ENCODE peak calls at places on chromosome 17, in four cellular contexts. One of them, this sample, is unnamed.

GRCh38 chr17:2179615-2180295 is 123.8 kb downstream of the SMG6 start:
- DNase-seq in thoracic aorta: peak; percentile 60
- DNase-seq in uterus: peak; percentile 89
- DNase-seq in fibroblast of villous mesenchyme: peak; percentile 100
- DNase-seq in this sample: peak; percentile 99

GRCh38 chr17:9217151-9218067 is 196.1 kb downstream of the NTN1 start:
- DNase-seq in uterus: no peak
- DNase-seq in thoracic aorta: no peak
- DNase-seq in fibroblast of villous mesenchyme: peak; percentile 66
- DNase-seq in this sample: peak; percentile 83

GRCh38 chr17:42751628-42752027 is 6.8 kb upstream of the EZH1 start:
- DNase-seq in fibroblast of villous mesenchyme: peak; percentile 52
- DNase-seq in thoracic aorta: no peak
- DNase-seq in uterus: no peak
- DNase-seq in this sample: peak; percentile 68

GRCh38 chr17:36892112-36892838 is 45.0 kb upstream of the LHX1 start:
- DNase-seq in fibroblast of villous mesenchyme: no peak
- DNase-seq in uterus: no peak
- DNase-seq in thoracic aorta: no peak
- DNase-seq in this sample: no peak

GRCh38 chr17:42917236-42917603 is 16.6 kb downstream of the G6PC1 start:
- DNase-seq in thoracic aorta: no peak
- DNase-seq in fibroblast of villous mesenchyme: no peak
- DNase-seq in uterus: no peak
- DNase-seq in this sample: no peak

GRCh38 chr17:68061512-68062313 is 26.2 kb downstream of the KPNA2 start:
- DNase-seq in thoracic aorta: no peak
- DNase-seq in uterus: no peak
- DNase-seq in fibroblast of villous mesenchyme: peak; percentile 27
- DNase-seq in this sample: peak; percentile 17

GRCh38 chr17:7215652-7216139 is 3.9 kb downstream of the DLG4 start:
- DNase-seq in fibroblast of villous mesenchyme: peak; percentile 20
- DNase-seq in thoracic aorta: no peak
- DNase-seq in uterus: no peak
- DNase-seq in this sample: no peak

GRCh38 chr17:71975331-71975801 is 145.5 kb upstream of the SOX9 start:
- DNase-seq in fibroblast of villous mesenchyme: peak; percentile 16
- DNase-seq in uterus: peak; percentile 38
- DNase-seq in thoracic aorta: peak; percentile 9
- DNase-seq in this sample: peak; percentile 46

GRCh38 chr17:58192612-58193011 is at the start of gene EPX:
- DNase-seq in uterus: no peak
- DNase-seq in fibroblast of villous mesenchyme: no peak
- DNase-seq in thoracic aorta: no peak
- DNase-seq in this sample: no peak

GRCh38 chr17:64707077-64707591 is 45.0 kb upstream of the SMURF2 start:
- DNase-seq in thoracic aorta: peak; percentile 86
- DNase-seq in fibroblast of villous mesenchyme: peak; percentile 99
- DNase-seq in uterus: peak; percentile 79
- DNase-seq in this sample: peak; percentile 93

GRCh38 chr17:42403150-42403549 is 14.9 kb upstream of the STAT3 start:
- DNase-seq in fibroblast of villous mesenchyme: no peak
- DNase-seq in uterus: no peak
- DNase-seq in thoracic aorta: no peak
- DNase-seq in this sample: no peak

GRCh38 chr17:19727466-19728113 is 11.2 kb upstream of the SLC47A2 start:
- DNase-seq in uterus: peak; percentile 73
- DNase-seq in thoracic aorta: peak; percentile 31
- DNase-seq in fibroblast of villous mesenchyme: peak; percentile 92
- DNase-seq in this sample: peak; percentile 94

GRCh38 chr17:62030264-62030663 is 34.8 kb downstream of the MED13 start:
- DNase-seq in thoracic aorta: no peak
- DNase-seq in fibroblast of villous mesenchyme: no peak
- DNase-seq in uterus: no peak
- DNase-seq in this sample: no peak
- H3K4me3 ChIP-seq in thoracic aorta: no peak overlapping the region
- H3K4me3 ChIP-seq in fibroblast of villous mesenchyme: no peak overlapping the region
- H3K4me3 ChIP-seq in uterus: no peak overlapping the region
- H3K4me3 ChIP-seq in this sample: no peak overlapping the region

GRCh38 chr17:5929721-5930120 is 140.5 kb upstream of the WSCD1 start:
- DNase-seq in thoracic aorta: no peak
- DNase-seq in fibroblast of villous mesenchyme: no peak
- DNase-seq in uterus: no peak
- DNase-seq in this sample: no peak
- TF ChIP-seq CTCF in thoracic aorta: no peak
- TF ChIP-seq CTCF in fibroblast of villous mesenchyme: no peak
- TF ChIP-seq CTCF in uterus: no peak
- TF ChIP-seq CTCF in this sample: no peak

GRCh38 chr17:11601661-11602060 is 3.4 kb downstream of the DNAH9 start:
- DNase-seq in fibroblast of villous mesenchyme: no peak
- DNase-seq in uterus: no peak
- DNase-seq in thoracic aorta: no peak
- DNase-seq in this sample: no peak

GRCh38 chr17:11598274-11599221 is at the start of gene DNAH9:
- DNase-seq in fibroblast of villous mesenchyme: peak; percentile 23
- DNase-seq in thoracic aorta: peak; percentile 55
- DNase-seq in uterus: peak; percentile 98
- DNase-seq in this sample: peak; percentile 22
- H3K4me3 ChIP-seq in fibroblast of villous mesenchyme: no peak within 1 kb of the TSS
- H3K4me3 ChIP-seq in thoracic aorta: peak within 1 kb of the TSS; percentile 74
- H3K4me3 ChIP-seq in uterus: peak within 1 kb of the TSS; percentile 43
- H3K4me3 ChIP-seq in this sample: peak within 1 kb of the TSS; percentile 8

GRCh38 chr17:29590979-29591736 is 1.7 kb upstream of the GIT1 start:
- DNase-seq in thoracic aorta: no peak
- DNase-seq in fibroblast of villous mesenchyme: no peak
- DNase-seq in uterus: peak; percentile 80
- DNase-seq in this sample: peak; percentile 47
- TF ChIP-seq CTCF in thoracic aorta: no peak
- TF ChIP-seq CTCF in fibroblast of villous mesenchyme: no peak
- TF ChIP-seq CTCF in uterus: no peak
- TF ChIP-seq CTCF in this sample: no peak

GRCh38 chr17:15257316-15257925 is 7.7 kb downstream of the PMP22 start:
- DNase-seq in thoracic aorta: peak; percentile 72
- DNase-seq in fibroblast of villous mesenchyme: peak; percentile 73
- DNase-seq in uterus: peak; percentile 77
- DNase-seq in this sample: peak; percentile 70
- H3K4me3 ChIP-seq in thoracic aorta: peak overlapping the region; percentile 59
- H3K4me3 ChIP-seq in fibroblast of villous mesenchyme: no peak overlapping the region
- H3K4me3 ChIP-seq in uterus: no peak overlapping the region
- H3K4me3 ChIP-seq in this sample: no peak overlapping the region

DNA sequence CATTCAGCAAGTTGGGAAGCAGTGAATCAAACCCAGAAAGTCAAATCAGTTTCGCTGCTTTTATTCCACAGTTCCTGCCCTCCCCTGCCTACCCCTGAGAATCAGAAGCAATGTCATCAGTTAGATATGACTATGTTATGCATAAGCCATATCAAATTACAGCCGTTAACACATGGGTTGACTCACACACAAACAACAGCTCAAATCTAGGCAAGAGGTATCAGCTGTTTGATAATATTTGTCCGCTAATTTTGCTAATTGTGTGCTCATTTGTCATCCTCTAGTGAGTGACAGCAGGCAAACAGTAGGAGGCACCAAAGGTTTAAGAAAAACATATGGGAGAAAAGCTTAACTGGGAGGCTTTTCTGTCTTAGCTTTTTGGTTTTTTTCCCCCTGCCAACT is 327.4 kb upstream of the CCL2 start:
- DNase-seq in thoracic aorta: no peak
- DNase-seq in uterus: no peak
- DNase-seq in fibroblast of villous mesenchyme: no peak
- DNase-seq in this sample: peak; percentile 1
- TF ChIP-seq CTCF in thoracic aorta: no peak
- TF ChIP-seq CTCF in uterus: no peak
- TF ChIP-seq CTCF in fibroblast of villous mesenchyme: no peak
- TF ChIP-seq CTCF in this sample: no peak

GRCh38 chr17:869067-869466 is 86.9 kb downstream of the MRM3 start:
- DNase-seq in thoracic aorta: peak; percentile 47
- DNase-seq in fibroblast of villous mesenchyme: peak; percentile 97
- DNase-seq in uterus: peak; percentile 84
- DNase-seq in this sample: peak; percentile 51
- H3K4me3 ChIP-seq in thoracic aorta: peak overlapping the region; percentile 60
- H3K4me3 ChIP-seq in fibroblast of villous mesenchyme: no peak overlapping the region
- H3K4me3 ChIP-seq in uterus: no peak overlapping the region
- H3K4me3 ChIP-seq in this sample: no peak overlapping the region

DNA sequence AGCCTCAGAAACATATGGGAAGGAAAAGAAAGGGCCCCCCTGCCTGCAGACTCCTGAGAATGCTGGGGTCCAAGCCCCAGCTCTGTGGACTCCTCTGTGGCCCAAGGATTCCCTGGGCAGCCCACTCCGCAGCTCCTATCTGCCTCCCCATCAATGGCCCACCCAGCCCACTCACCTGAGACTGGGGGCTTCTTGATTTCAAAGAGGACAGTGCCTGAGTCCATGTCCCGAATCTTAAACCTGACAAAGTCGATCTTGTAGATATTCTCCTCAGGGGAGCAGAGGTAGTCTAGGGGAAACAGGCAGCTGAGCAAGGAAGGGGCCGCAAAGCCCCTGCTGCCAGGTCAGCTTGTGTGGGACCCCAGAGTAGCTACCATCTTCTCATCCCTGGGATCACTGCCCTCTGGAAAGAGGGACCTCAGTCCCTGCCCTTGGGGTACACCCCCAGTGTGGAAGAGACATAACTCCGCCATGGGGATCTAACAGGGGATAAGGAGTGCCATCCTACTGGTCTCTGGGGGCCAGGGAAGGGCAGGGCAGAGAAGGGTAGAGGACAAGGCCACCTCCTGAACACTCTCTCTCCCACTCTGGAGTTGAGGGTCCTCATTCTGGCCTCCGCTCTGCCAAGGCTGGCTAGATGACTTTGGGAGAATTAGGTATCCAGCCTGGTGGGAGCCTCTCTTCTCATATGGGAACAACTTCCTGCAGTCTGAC is 3.9 kb downstream of the UNC119 start:
- DNase-seq in fibroblast of villous mesenchyme: no peak
- DNase-seq in thoracic aorta: no peak
- DNase-seq in uterus: no peak
- DNase-seq in this sample: no peak
- TF ChIP-seq CTCF in fibroblast of villous mesenchyme: no peak
- TF ChIP-seq CTCF in thoracic aorta: peak; percentile 12
- TF ChIP-seq CTCF in uterus: no peak
- TF ChIP-seq CTCF in this sample: no peak